ENCODE peak calls at places on chromosomes 7 and 10, in four cellular contexts. C, V, H and D are unnamed samples.

GRCh38 chr10:132641401-132641800 is 103.8 kb downstream of the INPP5A start:
- DNase-seq in H (no peak), C (no peak), V (no peak), D (no peak)

GRCh38 chr7:20647051-20647450 is 31.6 kb downstream of the ABCB5 start:
- DNase-seq in V (no peak), H (no peak), C (no peak), D (no peak)

GRCh38 chr10:121838149-121838548 is 89.7 kb downstream of the ATE1 start:
- DNase-seq in V (no peak), H (no peak), C (no peak), D (no peak)

GRCh38 chr10:3500408-3500856 is 284.6 kb downstream of the KLF6 start:
- DNase-seq in H (no peak), V (peak), C (peak), D (no peak)

GRCh38 chr10:132690401-132690800 is 95.5 kb downstream of the NKX6-2 start:
- DNase-seq in V (no peak), C (peak), H (no peak), D (no peak)

GRCh38 chr10:23195846-23196200 is 3.7 kb downstream of the PTF1A start:
- DNase-seq in V (no peak), H (no peak), C (no peak), D (peak)

GRCh38 chr10:21336476-21337170 is 188.9 kb downstream of the SKIDA1 start:
- DNase-seq in H (no peak), C (peak), V (peak), D (no peak)

GRCh38 chr10:93334901-93335312 is 147.2 kb downstream of the MYOF start:
- DNase-seq in C (no peak), V (no peak), H (no peak), D (no peak)

GRCh38 chr7:73851410-73852338 is 9.3 kb upstream of the TMEM270 start:
- DNase-seq in V (peak), C (no peak), H (peak), D (peak)

GRCh38 chr10:77228559-77228958 is 409.0 kb downstream of the KCNMA1 start:
- DNase-seq in C (no peak), H (no peak), V (no peak), D (no peak)

GRCh38 chr10:114017873-114018272 is 25.8 kb upstream of the ADRB1 start:
- DNase-seq in H (no peak), V (no peak), C (no peak), D (no peak)

GRCh38 chr7:117296066-117296465 is 26.8 kb downstream of the WNT2 start:
- DNase-seq in V (no peak), H (no peak), C (no peak), D (no peak)

GRCh38 chr7:108324053-108325038 is 131.9 kb downstream of the NRCAM start:
- DNase-seq in V (no peak), H (no peak), C (no peak), D (no peak)

GRCh38 chr7:2955177-2955768 is 88.4 kb downstream of the CARD11 start:
- DNase-seq in C (no peak), V (no peak), H (no peak), D (no peak)

GRCh38 chr10:15180736-15181135 is 12.2 kb upstream of the NMT2 start:
- DNase-seq in H (no peak), V (no peak), C (no peak), D (no peak)

GRCh38 chr7:6180344-6180725 is 92.1 kb downstream of the CYTH3 start:
- DNase-seq in H (no peak), C (no peak), V (no peak), D (no peak)

GRCh38 chr10:100153239-100153840 is 32.5 kb downstream of the ERLIN1 start:
- DNase-seq in H (no peak), C (no peak), V (no peak), D (no peak)

GRCh38 chr7:122790132-122790531 is 87.4 kb upstream of the RNF148 start:
- DNase-seq in V (no peak), C (no peak), H (no peak), D (no peak)

GRCh38 chr10:75469018-75469616 is 37.7 kb downstream of the LRMDA start:
- DNase-seq in V (peak), C (peak), H (no peak), D (no peak)

GRCh38 chr7:149293338-149293737 is 31.3 kb downstream of the ZNF783 start:
- DNase-seq in H (no peak), V (no peak), C (no peak), D (no peak)

GRCh38 chr7:82559203-82559805 is 115.7 kb upstream of the CACNA2D1 start:
- DNase-seq in H (no peak), V (no peak), C (no peak), D (no peak)

GRCh38 chr10:101214446-101215396 is 14.5 kb downstream of the LBX1 start:
- DNase-seq in C (no peak), H (peak), V (peak), D (peak)

GRCh38 chr10:33066558-33067236 is 108.7 kb upstream of the ITGB1 start:
- DNase-seq in H (no peak), V (no peak), C (no peak), D (no peak)

GRCh38 chr7:108613147-108613948 is 43.7 kb downstream of the DNAJB9 start:
- DNase-seq in V (no peak), C (no peak), H (no peak), D (peak)

GRCh38 chr7:133828906-133829305 is 298.2 kb upstream of the LRGUK start:
- DNase-seq in C (no peak), H (no peak), V (no peak), D (no peak)

GRCh38 chr10:70651661-70652060 is 20.6 kb upstream of the ADAMTS14 start:
- DNase-seq in V (no peak), H (no peak), C (no peak), D (no peak)

GRCh38 chr7:117184367-117184766 is 138.5 kb downstream of the WNT2 start:
- DNase-seq in C (no peak), H (no peak), V (no peak), D (no peak)

GRCh38 chr10:100740476-100741341 is 4.7 kb upstream of the PAX2 start:
- DNase-seq in V (no peak), H (no peak), C (no peak), D (no peak)

GRCh38 chr7:26200113-26200443 is 468 bp downstream of the HNRNPA2B1 start:
- DNase-seq in V (no peak), H (peak), C (peak), D (peak)

GRCh38 chr10:11573497-11573896 is 38.0 kb downstream of the USP6NL start:
- DNase-seq in V (peak), C (no peak), H (no peak), D (no peak)

GRCh38 chr7:44967571-44968446 is 11.0 kb downstream of the MYO1G start:
- DNase-seq in V (no peak), H (no peak), C (no peak), D (no peak)

GRCh38 chr10:31359979-31360378 is 41.0 kb downstream of the ZEB1 start:
- DNase-seq in H (no peak), C (no peak), V (no peak), D (no peak)

GRCh38 chr10:82252081-82252480 is 377.1 kb downstream of the NRG3 start:
- DNase-seq in V (no peak), H (no peak), C (no peak), D (no peak)

GRCh38 chr10:10589540-10589939 is 428.1 kb upstream of the CELF2 start:
- DNase-seq in C (peak), H (no peak), V (peak), D (peak)

GRCh38 chr7:2717293-2717904 is 29.4 kb downstream of the AMZ1 start:
- DNase-seq in C (no peak), V (no peak), H (peak), D (no peak)

GRCh38 chr7:30926323-30926722 is 14.7 kb downstream of the AQP1 start:
- DNase-seq in H (peak), C (peak), V (no peak), D (no peak)

GRCh38 chr10:30094601-30095000 is 35.2 kb upstream of the JCAD start:
- DNase-seq in C (no peak), H (no peak), V (no peak), D (no peak)

GRCh38 chr7:23654508-23654907 is 25.5 kb upstream of the FAM221A start:
- DNase-seq in H (no peak), V (no peak), C (no peak), D (no peak)

GRCh38 chr10:79940431-79940830 is 8.5 kb downstream of the SFTPD start:
- DNase-seq in C (no peak), V (no peak), H (no peak), D (no peak)

GRCh38 chr7:24882989-24883631 is 96.9 kb downstream of the OSBPL3 start:
- DNase-seq in V (peak), C (peak), H (no peak), D (no peak)

GRCh38 chr10:44865289-44865671 is 45.9 kb upstream of the TMEM72 start:
- DNase-seq in C (no peak), H (no peak), V (no peak), D (no peak)

GRCh38 chr10:44863344-44864041 is 47.6 kb upstream of the TMEM72 start:
- DNase-seq in C (no peak), V (no peak), H (no peak), D (no peak)

GRCh38 chr10:44862917-44863316 is 48.2 kb upstream of the TMEM72 start:
- DNase-seq in C (no peak), H (no peak), V (no peak), D (no peak)

GRCh38 chr10:44864042-44864436 is 47.1 kb upstream of the TMEM72 start:
- DNase-seq in C (no peak), V (no peak), H (no peak), D (no peak)

GRCh38 chr10:44864637-44865288 is 46.4 kb upstream of the TMEM72 start:
- DNase-seq in H (peak), C (peak), V (peak), D (peak)
- TF ChIP-seq CTCF in H (peak), C (peak), V (peak), D (peak)

GRCh38 chr7:65731562-65732035 is 141.3 kb upstream of the VKORC1L1 start:
- DNase-seq in C (no peak), V (no peak), H (no peak), D (peak)
- TF ChIP-seq CTCF in C (no peak), V (peak), H (no peak), D (no peak)

GRCh38 chr10:104925232-104925851 is 284.3 kb downstream of the SORCS3 start:
- DNase-seq in C (no peak), V (no peak), H (peak), D (peak)

GRCh38 chr10:104924101-104924795 is 283.2 kb downstream of the SORCS3 start:
- DNase-seq in C (no peak), V (no peak), H (no peak), D (no peak)

GRCh38 chr10:104923501-104923900 is 282.4 kb downstream of the SORCS3 start:
- DNase-seq in H (no peak), V (no peak), C (no peak), D (no peak)

GRCh38 chr10:104922810-104923209 is 281.7 kb downstream of the SORCS3 start:
- DNase-seq in C (no peak), V (no peak), H (no peak), D (peak)

GRCh38 chr10:104920476-104920875 is 279.4 kb downstream of the SORCS3 start:
- DNase-seq in C (no peak), H (no peak), V (no peak), D (no peak)
- TF ChIP-seq CTCF in C (no peak), H (no peak), V (no peak), D (no peak)

DNA sequence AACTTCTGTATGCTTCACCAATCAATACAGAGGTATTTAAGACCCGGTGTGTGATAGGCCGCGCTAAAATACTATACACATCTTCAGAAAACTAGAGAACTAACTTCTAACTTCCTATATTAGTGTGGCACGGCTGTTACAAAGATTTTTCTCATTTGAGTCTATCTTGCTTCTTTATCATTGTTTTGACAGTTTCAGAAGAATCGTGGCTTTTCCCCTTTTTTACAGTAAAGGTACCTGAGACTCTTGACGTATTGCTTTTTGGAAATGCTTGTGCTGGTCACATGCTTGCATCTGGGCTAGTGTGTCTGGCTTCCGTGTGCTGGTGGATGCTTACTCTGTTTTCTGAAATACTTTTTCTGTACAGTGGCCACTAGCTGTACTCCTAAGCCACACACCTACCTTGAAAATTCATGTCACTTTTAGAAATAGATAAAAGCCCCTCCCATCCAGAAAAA is 12.7 kb downstream of the IKZF1 start:
- DNase-seq in V (no peak), H (peak), C (no peak), D (peak)
- TF ChIP-seq CTCF in V (no peak), H (no peak), C (no peak), D (no peak)

GRCh38 chr10:819816-820215 is 111.7 kb downstream of the LARP4B start:
- DNase-seq in C (no peak), H (no peak), V (no peak), D (no peak)

GRCh38 chr10:822661-823367 is 108.7 kb downstream of the LARP4B start:
- DNase-seq in V (no peak), H (no peak), C (no peak), D (no peak)

GRCh38 chr10:821322-821721 is 110.2 kb downstream of the LARP4B start:
- DNase-seq in H (no peak), V (no peak), C (no peak), D (no peak)

GRCh38 chr10:824497-824896 is 107.0 kb downstream of the LARP4B start:
- DNase-seq in H (no peak), V (no peak), C (no peak), D (no peak)

DNA sequence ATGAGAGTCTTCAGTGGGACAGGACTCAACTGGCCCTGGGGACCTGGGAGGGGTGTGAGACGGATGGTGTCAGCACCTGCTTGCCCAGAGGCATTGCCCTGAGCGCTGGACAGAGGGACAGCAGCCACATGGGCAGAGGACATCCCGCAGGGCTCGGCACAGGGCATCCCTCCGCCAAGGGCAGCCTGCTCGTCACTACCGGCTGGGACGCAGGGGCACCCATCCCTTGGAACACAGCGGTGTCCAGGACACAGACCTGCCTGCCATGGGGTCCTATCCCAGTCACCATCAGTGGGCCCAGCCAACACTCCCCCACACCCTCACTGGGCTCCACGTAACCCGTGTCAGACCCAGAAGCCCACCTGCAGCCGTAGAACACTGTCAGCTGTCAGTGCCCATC is 109.3 kb downstream of the LARP4B start:
- DNase-seq in H (no peak), C (no peak), V (no peak), D (no peak)
- TF ChIP-seq CTCF in H (no peak), C (no peak), V (no peak), D (no peak)

GRCh38 chr10:108899686-108900085 is 1023.6 kb downstream of the XPNPEP1 start:
- DNase-seq in V (no peak), C (no peak), H (no peak), D (no peak)
- TF ChIP-seq CTCF in V (no peak), C (no peak), H (no peak), D (no peak)

DNA sequence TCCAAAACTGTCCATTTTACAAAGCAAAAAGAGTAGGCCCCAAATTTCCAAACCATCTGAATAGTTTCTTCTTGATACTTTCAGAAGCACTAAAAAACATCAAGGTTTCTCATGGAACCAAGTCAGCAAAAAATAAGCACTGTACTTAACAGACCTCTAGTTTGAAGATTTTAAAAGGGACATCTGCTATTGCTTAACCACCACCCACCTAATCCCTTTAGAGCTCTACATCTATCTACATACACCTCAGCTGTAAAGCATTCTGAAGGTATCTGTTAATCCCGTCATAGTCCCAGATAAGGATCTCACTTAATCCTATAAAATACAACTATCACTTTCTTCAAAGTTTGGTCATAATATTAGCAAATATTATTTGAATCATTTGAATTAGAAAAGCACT is 72.3 kb downstream of the HIBADH start:
- DNase-seq in C (no peak), V (no peak), H (no peak), D (no peak)
- TF ChIP-seq CTCF in C (no peak), V (no peak), H (no peak), D (no peak)

GRCh38 chr7:88396948-88397322 is 90.2 kb upstream of the STEAP4 start:
- DNase-seq in H (no peak), C (no peak), V (no peak), D (no peak)

GRCh38 chr7:88396295-88396947 is 89.7 kb upstream of the STEAP4 start:
- DNase-seq in V (no peak), H (no peak), C (no peak), D (no peak)

GRCh38 chr7:88402529-88402928 is 95.8 kb upstream of the STEAP4 start:
- DNase-seq in C (no peak), H (no peak), V (no peak), D (no peak)

GRCh38 chr7:88399036-88399435 is 92.3 kb upstream of the STEAP4 start:
- DNase-seq in H (no peak), V (no peak), C (no peak), D (no peak)

DNA sequence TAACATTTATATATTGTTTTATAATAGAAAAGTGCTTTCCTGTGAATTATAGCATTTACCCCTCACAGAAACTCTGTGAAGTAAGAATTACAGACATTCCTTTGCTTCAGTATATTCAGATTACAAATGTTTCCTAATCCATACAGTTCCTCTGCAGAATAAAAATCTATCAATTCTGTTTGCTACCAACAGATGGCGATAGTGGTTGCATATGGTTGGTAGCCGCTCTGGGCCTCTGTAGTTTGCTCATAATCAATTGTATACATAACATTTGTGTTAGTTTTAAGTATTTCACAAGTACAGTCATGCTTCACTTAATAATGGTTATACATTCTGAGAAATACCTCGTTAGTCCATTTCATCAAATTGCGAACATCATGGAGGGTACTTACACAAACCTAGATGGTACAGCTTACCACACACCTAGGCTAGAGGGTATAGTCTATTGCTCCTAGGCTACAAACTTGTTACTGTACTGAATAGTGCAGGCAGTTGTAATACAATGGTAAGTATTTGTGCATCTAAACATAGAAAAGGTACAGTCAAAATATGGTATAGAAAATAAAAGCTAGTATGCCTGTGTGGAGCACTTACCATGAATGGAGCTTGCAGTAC is 94.4 kb upstream of the STEAP4 start:
- DNase-seq in V (no peak), C (no peak), H (no peak), D (no peak)
- TF ChIP-seq CTCF in V (no peak), C (no peak), H (peak), D (peak)

DNA sequence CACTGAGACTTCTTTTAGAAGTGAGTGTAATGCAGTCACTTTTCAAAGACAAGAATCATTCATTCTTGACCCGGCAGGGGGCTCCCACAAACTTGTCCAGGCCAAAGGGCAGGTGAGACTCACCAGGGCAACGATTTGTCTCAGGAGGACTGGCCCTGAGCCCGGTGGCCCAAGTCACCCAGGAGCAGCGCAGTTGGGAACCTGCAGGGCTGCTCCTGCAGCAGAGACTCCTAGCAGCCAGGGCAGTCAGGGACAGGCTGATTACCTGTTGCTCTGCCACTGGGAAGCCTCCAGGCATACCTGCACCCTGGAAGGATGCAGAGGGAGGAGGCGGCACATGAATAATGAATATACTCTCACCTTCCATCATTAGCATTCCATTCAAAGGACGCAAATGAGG is 99.3 kb downstream of the C10orf90 start:
- DNase-seq in H (no peak), V (no peak), C (no peak), D (no peak)
- TF ChIP-seq CTCF in H (no peak), V (no peak), C (no peak), D (no peak)